ENCODE peak calls at places on chromosomes 4 and X, in nine cellular contexts. O is choroid plexus epithelial cell, V is uterus, M is hepatocyte, P is T-cell, G is neuronal stem cell, X is fibroblast of mammary gland, T is psoas muscle, N is endodermal cell. J is an unnamed sample.
A peak's percentile ranks its signal among the peaks of the same experiment; 100 is the strongest.

GRCh38 chrX:69603566-69604194 is 12.2 kb upstream of the EDA start:
- DNase-seq in M (peak; percentile 27), T (no peak), O (peak; percentile 73), V (peak; percentile 36), N (peak; percentile 47), G (no peak), P (no peak), X (peak; percentile 33), J (no peak)

GRCh38 chr4:84849051-84849640 is 117.3 kb downstream of the WDFY3 start:
- DNase-seq in O (no peak), P (no peak), N (no peak), T (no peak), V (no peak), X (no peak), G (no peak), M (no peak), J (no peak)

GRCh38 chr4:123363729-123364128 is 32.9 kb upstream of the SPRY1 start:
- DNase-seq in N (peak; percentile 11), M (no peak), P (no peak), X (no peak), T (no peak), V (no peak), G (no peak), O (no peak), J (no peak)

GRCh38 chr4:129345680-129346079 is 249.7 kb downstream of the C4orf33 start:
- DNase-seq in P (no peak), G (no peak), M (no peak), O (no peak), T (no peak), N (no peak), X (no peak), V (no peak), J (no peak)

GRCh38 chr4:44738615-44739014 is 12.3 kb upstream of the GNPDA2 start:
- DNase-seq in P (no peak), O (peak; percentile 62), N (no peak), M (peak; percentile 5), G (no peak), X (peak; percentile 18), V (no peak), T (no peak), J (no peak)

GRCh38 chr4:65737672-65738071 is 67.4 kb upstream of the EPHA5 start:
- DNase-seq in G (no peak), T (no peak), O (peak; percentile 1), P (no peak), N (no peak), V (no peak), M (no peak), X (no peak), J (no peak)

GRCh38 chr4:13988347-13989265 is 361.1 kb upstream of the BOD1L1 start:
- DNase-seq in V (no peak), X (peak; percentile 100), O (peak; percentile 99), M (peak; percentile 30), P (no peak), N (no peak), G (no peak), T (peak; percentile 50), J (no peak)

GRCh38 chr4:187289371-187289770 is 565.7 kb upstream of the FAT1 start:
- DNase-seq in O (no peak), N (no peak), V (no peak), G (no peak), T (no peak), M (no peak), P (no peak), X (no peak), J (no peak)

GRCh38 chrX:76109654-76110053 is 63.2 kb upstream of the PBDC1 start:
- DNase-seq in V (no peak), T (no peak), N (peak; percentile 52), O (no peak), X (no peak), G (no peak), P (no peak), M (no peak), J (no peak)

GRCh38 chr4:114223580-114223979 is 244.1 kb upstream of the ARSJ start:
- DNase-seq in P (no peak), O (no peak), V (no peak), T (no peak), M (no peak), G (no peak), N (no peak), X (no peak), J (no peak)

GRCh38 chrX:42755820-42756219 is 22.1 kb downstream of the PPP1R2C start:
- DNase-seq in G (no peak), X (peak; percentile 82), T (peak; percentile 41), V (no peak), P (no peak), M (peak; percentile 19), O (peak; percentile 52), N (no peak), J (no peak)

GRCh38 chrX:111100191-111100590 is 4.2 kb downstream of the PAK3 start:
- DNase-seq in X (peak; percentile 41), T (no peak), O (peak; percentile 7), N (peak; percentile 86), G (peak; percentile 21), P (no peak), V (no peak), M (peak; percentile 57), J (peak; percentile 21)

GRCh38 chr4:169201144-169202124 is 69.3 kb downstream of the SH3RF1 start:
- DNase-seq in O (peak; percentile 52), P (no peak), M (no peak), G (no peak), V (no peak), N (no peak), X (peak; percentile 71), T (no peak), J (no peak)

GRCh38 chr4:10926025-10926424 is 241.5 kb upstream of the CLNK start:
- DNase-seq in N (no peak), M (no peak), T (no peak), O (peak; percentile 46), G (peak; percentile 59), P (no peak), V (no peak), X (peak; percentile 48), J (no peak)

GRCh38 chr4:119518230-119518892 is 110.2 kb downstream of the PDE5A start:
- DNase-seq in O (no peak), P (no peak), M (no peak), X (no peak), V (no peak), N (no peak), G (no peak), T (no peak), J (no peak)

GRCh38 chr4:150237110-150237852 is 159.0 kb downstream of the DCLK2 start:
- DNase-seq in O (peak; percentile 93), M (peak; percentile 51), P (no peak), V (no peak), X (peak; percentile 96), T (no peak), N (no peak), G (no peak), J (no peak)

GRCh38 chr4:148007789-148008188 is 275.9 kb downstream of the ARHGAP10 start:
- DNase-seq in O (peak; percentile 60), N (no peak), V (no peak), G (no peak), X (no peak), M (no peak), T (no peak), P (no peak), J (no peak)

GRCh38 chr4:56786955-56787354 is 34.5 kb downstream of the SPINK2 start:
- DNase-seq in T (peak; percentile 27), N (peak; percentile 66), P (no peak), O (peak; percentile 73), X (peak; percentile 95), V (peak; percentile 56), M (peak; percentile 69), G (no peak), J (peak; percentile 55)

GRCh38 chr4:55355555-55355954 is 9.5 kb downstream of the SRD5A3 start:
- DNase-seq in G (no peak), X (no peak), T (no peak), V (no peak), M (no peak), O (no peak), P (no peak), N (no peak), J (no peak)

GRCh38 chr4:124907881-124908280 is 195.3 kb upstream of the ANKRD50 start:
- DNase-seq in O (no peak), V (no peak), G (no peak), N (no peak), P (no peak), X (peak; percentile 94), M (no peak), T (no peak), J (no peak)

GRCh38 chr4:38144029-38144428 is 183.8 kb downstream of the PTTG2 start:
- DNase-seq in T (no peak), V (no peak), X (no peak), P (no peak), N (no peak), G (no peak), M (no peak), O (no peak), J (no peak)

GRCh38 chr4:29046166-29046565 is 1674.0 kb upstream of the PCDH7 start:
- DNase-seq in V (no peak), P (no peak), N (no peak), O (peak; percentile 72), G (no peak), T (no peak), M (no peak), X (peak; percentile 57), J (no peak)

GRCh38 chrX:132748909-132749308 is 209.5 kb downstream of the HS6ST2 start:
- DNase-seq in X (no peak), N (no peak), V (no peak), O (no peak), G (no peak), T (no peak), M (no peak), P (no peak), J (no peak)

GRCh38 chr4:176188654-176189053 is 6.7 kb downstream of the SPATA4 start:
- DNase-seq in G (no peak), X (no peak), P (no peak), V (no peak), T (no peak), M (no peak), O (no peak), N (no peak), J (no peak)

GRCh38 chrX:44891642-44892041 is 18.7 kb downstream of the KDM6A start:
- DNase-seq in M (no peak), G (no peak), O (no peak), V (no peak), T (no peak), P (no peak), X (no peak), N (no peak), J (no peak)

GRCh38 chrX:27598312-27598711 is 8.2 kb downstream of the DCAF8L2 start:
- DNase-seq in P (no peak), M (peak; percentile 16), V (no peak), N (peak; percentile 51), O (peak; percentile 49), X (no peak), G (peak; percentile 5), T (no peak), J (peak; percentile 3)

GRCh38 chrX:154329284-154329683 is 33.7 kb downstream of the TKTL1 start:
- DNase-seq in N (no peak), M (no peak), V (no peak), O (no peak), P (no peak), T (no peak), G (no peak), X (no peak), J (no peak)

J was measured in endothelial cell.